ENCODE peak calls at places on chromosomes 16 and 17, in four cellular contexts. Z is body of pancreas, H is IMR-90, F is BE2C. R is an unnamed sample. For H3K9me3, the result is how much of the 10 kb centered on the place peaks cover.

GRCh38 chr16:49851468-49851787 is 4.5 kb downstream of the ZNF423 start:
- DNase-seq in Z (no peak), H (no peak), F (no peak), R (no peak)

GRCh38 chr17:27506348-27507218 is 50.3 kb downstream of the KSR1 start:
- DNase-seq in Z (no peak), H (no peak), F (no peak), R (no peak)

GRCh38 chr16:10663744-10664143 is 31.0 kb downstream of the TEKT5 start:
- DNase-seq in Z (no peak), H (no peak), F (no peak), R (no peak)

GRCh38 chr16:23768581-23768980 is 13.8 kb downstream of the CHP2 start:
- DNase-seq in Z (no peak), H (no peak), F (no peak), R (no peak)

GRCh38 chr17:54439816-54440215 is 460.8 kb upstream of the TOM1L1 start:
- DNase-seq in Z (no peak), H (no peak), F (no peak), R (no peak)

GRCh38 chr17:19332371-19333131 is 30.0 kb downstream of the B9D1 start:
- DNase-seq in Z (no peak), H (no peak), F (peak), R (no peak)

GRCh38 chr17:72176516-72176851 is 55.7 kb downstream of the SOX9 start:
- DNase-seq in Z (no peak), H (no peak), F (no peak), R (no peak)

GRCh38 chr17:74192950-74193781 is 10.3 kb upstream of the RPL38 start:
- DNase-seq in Z (peak), H (no peak), F (peak), R (peak)

GRCh38 chr17:12536021-12536420 is 129.7 kb upstream of the MYOCD start:
- DNase-seq in Z (no peak), H (peak), F (no peak), R (no peak)

GRCh38 chr17:67628580-67629013 is 89.1 kb upstream of the NOL11 start:
- DNase-seq in Z (peak), H (no peak), F (peak), R (peak)

GRCh38 chr17:50361561-50362480 is 11.2 kb downstream of the MRPL27 start:
- DNase-seq in Z (peak), H (peak), F (peak), R (peak)

GRCh38 chr16:88923926-88924833 is 52.8 kb downstream of the CBFA2T3 start:
- DNase-seq in Z (peak), H (no peak), F (no peak), R (no peak)

GRCh38 chr17:68783861-68784260 is 171.3 kb downstream of the ABCA8 start:
- DNase-seq in Z (no peak), H (no peak), F (no peak), R (no peak)

GRCh38 chr16:8619671-8620370 is 1.7 kb upstream of the METTL22 start:
- DNase-seq in Z (no peak), H (no peak), F (no peak), R (no peak)

GRCh38 chr17:66255112-66255511 is 25.9 kb upstream of the APOH start:
- DNase-seq in Z (no peak), H (peak), F (peak), R (peak)

GRCh38 chr17:80996422-80997305 is 5.0 kb downstream of the CHMP6 start:
- DNase-seq in Z (no peak), H (no peak), F (no peak), R (no peak)

GRCh38 chr17:4899341-4900230 is at the start of gene C17orf107:
- DNase-seq in Z (peak), H (peak), F (no peak), R (no peak)

GRCh38 chr17:68701046-68701445 is 99.9 kb upstream of the FAM20A start:
- DNase-seq in Z (no peak), H (peak), F (no peak), R (no peak)

GRCh38 chr17:29749045-29749825 is 126.5 kb upstream of the CORO6 start:
- DNase-seq in Z (no peak), H (peak), F (no peak), R (no peak)

GRCh38 chr16:11570258-11570657 is 16.5 kb downstream of the LITAF start:
- DNase-seq in Z (no peak), H (no peak), F (no peak), R (no peak)

GRCh38 chr16:76190480-76190879 is 86.7 kb upstream of the CNTNAP4 start:
- DNase-seq in Z (no peak), H (no peak), F (no peak), R (no peak)

GRCh38 chr17:9538626-9539025 is 37.0 kb downstream of the STX8 start:
- DNase-seq in Z (no peak), H (no peak), F (no peak), R (peak)

GRCh38 chr16:66489385-66489784 is 60.5 kb downstream of the TK2 start:
- DNase-seq in Z (no peak), H (no peak), F (no peak), R (no peak)

GRCh38 chr17:50277357-50277754 is 3.1 kb downstream of the TMEM92 start:
- DNase-seq in Z (no peak), H (no peak), F (no peak), R (no peak)

GRCh38 chr16:30747331-30747730 is 894 bp upstream of the PHKG2 start:
- DNase-seq in Z (no peak), H (peak), F (no peak), R (no peak)

GRCh38 chr17:62755139-62755851 is 52.8 kb downstream of the MARCHF10 start:
- DNase-seq in Z (no peak), H (peak), F (peak), R (peak)

GRCh38 chr16:89599451-89599858 is 14.0 kb upstream of the DPEP1 start:
- DNase-seq in Z (peak), H (no peak), F (peak), R (peak)

GRCh38 chr17:30954046-30954805 is 16.6 kb upstream of the RNF135 start:
- DNase-seq in Z (no peak), H (peak), F (no peak), R (no peak)

GRCh38 chr17:52744179-52744578 is 585.7 kb upstream of the CA10 start:
- DNase-seq in Z (no peak), H (no peak), F (no peak), R (no peak)

GRCh38 chr17:52737071-52737470 is 578.6 kb upstream of the CA10 start:
- DNase-seq in Z (no peak), H (no peak), F (no peak), R (no peak)

GRCh38 chr17:52740006-52740405 is 581.5 kb upstream of the CA10 start:
- DNase-seq in Z (no peak), H (no peak), F (no peak), R (no peak)
- H3K9me3 ChIP-seq in Z (under half), H (under half), F (under half), R (under half)

GRCh38 chr17:32357615-32358014 is 7.7 kb downstream of the ZNF207 start:
- DNase-seq in Z (no peak), H (no peak), F (no peak), R (no peak)

GRCh38 chr17:32356750-32357149 is 6.8 kb downstream of the ZNF207 start:
- DNase-seq in Z (no peak), H (no peak), F (no peak), R (no peak)

GRCh38 chr17:32356378-32356743 is 6.4 kb downstream of the ZNF207 start:
- DNase-seq in Z (no peak), H (no peak), F (no peak), R (no peak)

GRCh38 chr17:32355649-32356377 is 5.9 kb downstream of the ZNF207 start:
- DNase-seq in Z (no peak), H (no peak), F (no peak), R (no peak)

GRCh38 chr17:32361270-32361669 is 11.3 kb downstream of the ZNF207 start:
- DNase-seq in Z (no peak), H (no peak), F (no peak), R (no peak)
- H3K4me3 ChIP-seq in Z (no peak), H (no peak), F (no peak), R (no peak)

GRCh38 chr16:35377142-35377541 is 1917.7 kb downstream of the TP53TG3F start:
- DNase-seq in Z (no peak), H (no peak), F (no peak), R (no peak)
- H3K9me3 ChIP-seq in Z (under half), H (under half), F (under half), R (under half)

GRCh38 chr17:44988256-44988942 is 20.3 kb upstream of the C1QL1 start:
- DNase-seq in Z (no peak), H (no peak), F (no peak), R (no peak)
- H3K4me3 ChIP-seq in Z (no peak), H (no peak), F (no peak), R (no peak)

GRCh38 chr16:79653337-79654000 is 52.9 kb upstream of the MAF start:
- DNase-seq in Z (peak), H (no peak), F (no peak), R (no peak)
- H3K9me3 ChIP-seq in Z (under half), H (under half), F (under half), R (under half)

R was measured in WERI-Rb-1.